ENCODE peak calls at places on chromosomes 7 and 10, in six cellular contexts. P is breast epithelium, O is sigmoid colon, Y is K562, N is HCT116, K is Panc1. J is an unnamed sample.

GRCh38 chr10:21166557-21167287 is 269.6 kb upstream of the NEBL start:
- DNase-seq in P (no peak), O (no peak), Y (peak; percentile 70), N (no peak), K (no peak), J (peak; percentile 59)

GRCh38 chr10:89392974-89393373 is 551 bp downstream of the IFIT1 start:
- DNase-seq in P (no peak), O (peak; percentile 81), Y (no peak), N (no peak), K (no peak), J (peak; percentile 17)

GRCh38 chr7:101201695-101202602 is 1.1 kb upstream of the MOGAT3 start:
- DNase-seq in P (no peak), O (no peak), Y (no peak), N (no peak), K (no peak), J (no peak)

GRCh38 chr7:112869111-112869774 is 79.0 kb upstream of the TMEM168 start:
- DNase-seq in P (no peak), O (no peak), Y (peak; percentile 83), N (peak; percentile 41), K (peak; percentile 39), J (no peak)

GRCh38 chr7:148727501-148728278 is 29.0 kb downstream of the CUL1 start:
- DNase-seq in P (no peak), O (no peak), Y (no peak), N (no peak), K (no peak), J (no peak)

GRCh38 chr7:20395494-20395893 is 64.8 kb downstream of the ITGB8 start:
- DNase-seq in P (no peak), O (no peak), Y (no peak), N (no peak), K (no peak), J (no peak)

GRCh38 chr10:123398180-123398591 is 244.0 kb downstream of the BUB3 start:
- DNase-seq in P (no peak), O (no peak), Y (no peak), N (no peak), K (no peak), J (no peak)

GRCh38 chr7:7972927-7973594 is 4.5 kb downstream of the GLCCI1 start:
- DNase-seq in P (no peak), O (no peak), Y (no peak), N (no peak), K (no peak), J (no peak)

GRCh38 chr7:128201690-128202085 is 39.4 kb upstream of the LEP start:
- DNase-seq in P (no peak), O (no peak), Y (no peak), N (no peak), K (no peak), J (no peak)

GRCh38 chr7:112550468-112551060 is 69.8 kb downstream of the LSMEM1 start:
- DNase-seq in P (no peak), O (no peak), Y (peak; percentile 85), N (peak; percentile 56), K (peak; percentile 72), J (peak; percentile 26)

GRCh38 chr10:48332871-48333216 is 26.4 kb downstream of the MAPK8 start:
- DNase-seq in P (no peak), O (no peak), Y (no peak), N (no peak), K (no peak), J (no peak)

GRCh38 chr10:48335788-48336187 is 29.3 kb downstream of the MAPK8 start:
- DNase-seq in P (no peak), O (no peak), Y (no peak), N (no peak), K (no peak), J (no peak)

GRCh38 chr10:48333856-48334255 is 27.4 kb downstream of the MAPK8 start:
- DNase-seq in P (no peak), O (no peak), Y (no peak), N (peak; percentile 57), K (no peak), J (no peak)

GRCh38 chr10:48340734-48341133 is 34.3 kb downstream of the MAPK8 start:
- DNase-seq in P (no peak), O (no peak), Y (no peak), N (no peak), K (no peak), J (no peak)

DNA sequence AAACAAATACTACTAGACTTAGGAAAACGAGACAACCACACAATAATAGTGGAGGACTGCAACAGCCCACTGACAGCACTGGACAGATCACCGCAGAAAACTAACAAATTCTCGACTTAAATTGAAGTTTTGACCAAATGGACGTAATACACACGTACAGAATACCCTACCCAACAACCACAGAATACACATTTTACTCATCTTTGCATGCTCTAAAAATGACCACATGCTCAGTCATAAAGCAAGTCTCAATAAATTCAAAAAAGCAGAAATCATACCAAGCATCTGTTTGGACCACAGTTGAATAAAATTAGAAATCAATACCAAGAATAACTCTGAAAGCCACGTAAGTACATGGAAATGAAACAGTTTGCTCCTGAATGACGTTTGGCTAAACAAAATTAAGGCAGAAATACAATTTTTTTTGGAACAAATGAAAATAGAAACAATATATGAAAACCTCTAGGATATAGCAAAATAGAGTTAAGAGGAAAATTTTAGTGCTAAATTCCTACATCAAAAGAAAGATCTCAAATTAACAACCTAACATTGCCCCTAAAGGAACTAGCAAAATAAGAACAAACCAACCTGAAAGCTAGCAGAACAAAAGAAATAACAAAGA is 30.6 kb downstream of the MAPK8 start:
- DNase-seq in P (no peak), O (no peak), Y (no peak), N (no peak), K (no peak), J (no peak)
- TF ChIP-seq POLR2AphosphoS5 in P (no peak), O (no peak), Y (no peak), N (no peak), K (no peak), J (no peak)

GRCh38 chr10:11146402-11147171 is 128.9 kb downstream of the CELF2 start:
- DNase-seq in P (no peak), O (no peak), Y (peak; percentile 60), N (no peak), K (no peak), J (no peak)

GRCh38 chr10:11148638-11149037 is 131.0 kb downstream of the CELF2 start:
- DNase-seq in P (no peak), O (no peak), Y (peak; percentile 21), N (no peak), K (no peak), J (no peak)

GRCh38 chr10:11148131-11148530 is 130.5 kb downstream of the CELF2 start:
- DNase-seq in P (no peak), O (no peak), Y (no peak), N (no peak), K (no peak), J (no peak)

GRCh38 chr10:11149499-11149898 is 131.8 kb downstream of the CELF2 start:
- DNase-seq in P (no peak), O (no peak), Y (peak; percentile 26), N (no peak), K (no peak), J (no peak)

DNA sequence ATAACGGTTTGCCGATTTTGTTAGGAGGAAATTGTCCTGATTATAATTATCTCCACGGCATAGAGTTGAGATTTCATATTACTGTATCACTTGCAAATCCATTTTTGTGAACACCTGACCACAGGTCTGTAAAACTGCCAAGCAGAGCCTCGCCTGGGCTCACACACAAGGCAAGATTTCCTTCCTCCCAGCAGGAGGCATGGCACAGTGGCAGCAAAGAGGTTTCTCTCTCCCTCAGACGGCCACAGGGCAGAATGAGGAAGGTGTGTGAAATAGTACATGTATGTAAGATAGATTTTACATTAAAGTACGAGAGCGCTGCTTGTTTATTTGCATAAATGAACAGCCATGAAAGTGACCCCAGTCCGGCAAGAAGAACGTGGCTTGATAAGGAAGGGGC is 130.1 kb downstream of the CELF2 start:
- DNase-seq in P (no peak), O (no peak), Y (no peak), N (no peak), K (no peak), J (no peak)
- H3K4me1 ChIP-seq in P (no peaks in the 10 kb centered on the region), O (peaks cover 25% of the 10 kb centered on the region), Y (peaks cover 1% of the 10 kb centered on the region), N (no peaks in the 10 kb centered on the region), K (no peaks in the 10 kb centered on the region), J (no peaks in the 10 kb centered on the region)

GRCh38 chr10:43128958-43129706 is 9.1 kb upstream of the CSGALNACT2 start:
- DNase-seq in P (peak; percentile 16), O (no peak), Y (peak; percentile 67), N (peak; percentile 23), K (no peak), J (no peak)
- TF ChIP-seq POLR2AphosphoS5 in P (no peak), O (no peak), Y (no peak), N (no peak), K (no peak), J (no peak)

GRCh38 chr7:29340691-29341090 is 146.1 kb downstream of the CHN2 start:
- DNase-seq in P (no peak), O (no peak), Y (no peak), N (no peak), K (no peak), J (no peak)

GRCh38 chr7:29332875-29333482 is 138.4 kb downstream of the CHN2 start:
- DNase-seq in P (no peak), O (no peak), Y (no peak), N (no peak), K (no peak), J (no peak)

GRCh38 chr7:29335188-29336083 is 140.9 kb downstream of the CHN2 start:
- DNase-seq in P (no peak), O (no peak), Y (no peak), N (no peak), K (no peak), J (no peak)

GRCh38 chr7:29337628-29338116 is 143.1 kb downstream of the CHN2 start:
- DNase-seq in P (no peak), O (no peak), Y (no peak), N (no peak), K (no peak), J (no peak)

DNA sequence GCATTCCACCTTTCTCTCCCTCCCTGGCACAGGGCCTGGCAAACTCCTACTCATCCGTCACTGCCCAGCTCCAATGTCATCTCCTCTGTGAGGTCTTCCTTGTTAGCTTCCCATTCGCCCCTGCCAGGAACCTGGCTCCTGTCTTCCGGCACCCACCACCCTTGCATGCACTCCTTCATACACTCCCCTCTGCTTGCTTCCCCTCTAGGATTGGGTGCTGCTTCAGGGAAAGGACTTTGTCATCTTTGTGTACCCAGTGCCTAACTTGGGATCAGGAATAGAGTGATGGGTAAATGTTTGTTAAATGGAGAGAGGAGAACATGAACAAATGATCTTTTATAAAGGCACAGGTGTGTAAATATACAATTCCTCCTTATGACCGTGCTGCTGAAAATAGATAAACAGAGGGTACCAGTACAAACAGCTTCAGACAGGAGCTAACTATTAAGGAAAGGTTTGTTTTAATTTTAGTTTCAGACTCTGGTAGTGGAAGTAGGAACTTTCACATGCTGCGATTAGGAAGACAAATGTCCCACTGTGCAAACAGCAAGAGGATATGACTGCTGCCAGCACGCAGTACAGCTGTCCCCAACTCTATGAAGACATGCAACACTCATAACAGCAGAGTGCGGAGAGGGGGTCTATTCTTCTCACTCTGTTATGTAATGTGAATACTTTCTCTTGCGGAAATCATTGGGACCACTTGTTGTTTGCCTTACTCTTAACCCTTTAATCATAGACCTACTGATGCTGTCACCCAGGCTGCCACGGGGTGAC is 142.5 kb downstream of the CHN2 start:
- DNase-seq in P (no peak), O (no peak), Y (no peak), N (no peak), K (no peak), J (peak; percentile 11)
- H3K4me1 ChIP-seq in P (no peaks in the 10 kb centered on the region), O (no peaks in the 10 kb centered on the region), Y (no peaks in the 10 kb centered on the region), N (no peaks in the 10 kb centered on the region), K (no peaks in the 10 kb centered on the region), J (peaks cover 2% of the 10 kb centered on the region)

GRCh38 chr7:132553031-132553430 is 23.2 kb downstream of the PLXNA4 start:
- DNase-seq in P (no peak), O (no peak), Y (no peak), N (no peak), K (no peak), J (no peak)
- TF ChIP-seq POLR2AphosphoS5 in P (no peak), O (no peak), Y (no peak), N (no peak), K (no peak), J (no peak)